ENCODE peak calls at places on chromosome 15, in ten cellular contexts. One of them, this sample, is unnamed.

GRCh38 chr15:80531388-80532184 is 127.4 kb downstream of the ARNT2 start:
- DNase-seq in activated CD4-positive, alpha-beta T cell treated with anti-CD3 and anti-CD28 coated beads, Interleukin-2, amount 50 U/mL, for 4 hours: no peak
- DNase-seq in activated CD8-positive, alpha-beta memory T cell treated with anti-CD3 and anti-CD28 coated beads for 24 hours: no peak
- DNase-seq in stimulated activated CD8-positive, alpha-beta memory T cell treated with anti-CD3 and anti-CD28 coated beads, Interleukin-2, amount 100 ng/mL, for 48 hours: no peak
- DNase-seq in fibroblast of mammary gland: no peak
- DNase-seq in PC-9: no peak
- DNase-seq in activated gamma-delta T cell treated with Interleukin-2 at 50 U/mL for 16 hours: no peak
- DNase-seq in ELR: no peak
- DNase-seq in T-helper 17 cell: no peak
- DNase-seq in fibroblast of gingiva: no peak
- DNase-seq in this sample: no peak

GRCh38 chr15:59410448-59410896 is 27.5 kb upstream of the FAM81A start:
- DNase-seq in activated CD4-positive, alpha-beta T cell treated with anti-CD3 and anti-CD28 coated beads, Interleukin-2, amount 50 U/mL, for 4 hours: no peak
- DNase-seq in activated CD8-positive, alpha-beta memory T cell treated with anti-CD3 and anti-CD28 coated beads for 24 hours: no peak
- DNase-seq in stimulated activated CD8-positive, alpha-beta memory T cell treated with anti-CD3 and anti-CD28 coated beads, Interleukin-2, amount 100 ng/mL, for 48 hours: no peak
- DNase-seq in fibroblast of mammary gland: peak
- DNase-seq in PC-9: no peak
- DNase-seq in activated gamma-delta T cell treated with Interleukin-2 at 50 U/mL for 16 hours: no peak
- DNase-seq in ELR: no peak
- DNase-seq in T-helper 17 cell: no peak
- DNase-seq in fibroblast of gingiva: no peak
- DNase-seq in this sample: peak

GRCh38 chr15:82021992-82022391 is 23.8 kb downstream of the MEX3B start:
- DNase-seq in activated CD4-positive, alpha-beta T cell treated with anti-CD3 and anti-CD28 coated beads, Interleukin-2, amount 50 U/mL, for 4 hours: no peak
- DNase-seq in activated CD8-positive, alpha-beta memory T cell treated with anti-CD3 and anti-CD28 coated beads for 24 hours: no peak
- DNase-seq in stimulated activated CD8-positive, alpha-beta memory T cell treated with anti-CD3 and anti-CD28 coated beads, Interleukin-2, amount 100 ng/mL, for 48 hours: no peak
- DNase-seq in fibroblast of mammary gland: peak
- DNase-seq in PC-9: no peak
- DNase-seq in activated gamma-delta T cell treated with Interleukin-2 at 50 U/mL for 16 hours: no peak
- DNase-seq in ELR: no peak
- DNase-seq in T-helper 17 cell: no peak
- DNase-seq in fibroblast of gingiva: no peak
- DNase-seq in this sample: no peak

GRCh38 chr15:48644827-48645557 is 517 bp downstream of the FBN1 start:
- DNase-seq in activated CD4-positive, alpha-beta T cell treated with anti-CD3 and anti-CD28 coated beads, Interleukin-2, amount 50 U/mL, for 4 hours: no peak
- DNase-seq in activated CD8-positive, alpha-beta memory T cell treated with anti-CD3 and anti-CD28 coated beads for 24 hours: peak
- DNase-seq in stimulated activated CD8-positive, alpha-beta memory T cell treated with anti-CD3 and anti-CD28 coated beads, Interleukin-2, amount 100 ng/mL, for 48 hours: no peak
- DNase-seq in fibroblast of mammary gland: peak
- DNase-seq in PC-9: peak
- DNase-seq in activated gamma-delta T cell treated with Interleukin-2 at 50 U/mL for 16 hours: no peak
- DNase-seq in ELR: peak
- DNase-seq in T-helper 17 cell: no peak
- DNase-seq in fibroblast of gingiva: peak
- DNase-seq in this sample: no peak

GRCh38 chr15:47035756-47036155 is 681.5 kb upstream of the SEMA6D start:
- DNase-seq in activated CD4-positive, alpha-beta T cell treated with anti-CD3 and anti-CD28 coated beads, Interleukin-2, amount 50 U/mL, for 4 hours: no peak
- DNase-seq in activated CD8-positive, alpha-beta memory T cell treated with anti-CD3 and anti-CD28 coated beads for 24 hours: no peak
- DNase-seq in stimulated activated CD8-positive, alpha-beta memory T cell treated with anti-CD3 and anti-CD28 coated beads, Interleukin-2, amount 100 ng/mL, for 48 hours: no peak
- DNase-seq in fibroblast of mammary gland: no peak
- DNase-seq in PC-9: no peak
- DNase-seq in activated gamma-delta T cell treated with Interleukin-2 at 50 U/mL for 16 hours: no peak
- DNase-seq in ELR: no peak
- DNase-seq in T-helper 17 cell: no peak
- DNase-seq in fibroblast of gingiva: no peak
- DNase-seq in this sample: no peak

GRCh38 chr15:60128000-60128376 is 123.9 kb downstream of the FOXB1 start:
- DNase-seq in activated CD4-positive, alpha-beta T cell treated with anti-CD3 and anti-CD28 coated beads, Interleukin-2, amount 50 U/mL, for 4 hours: no peak
- DNase-seq in activated CD8-positive, alpha-beta memory T cell treated with anti-CD3 and anti-CD28 coated beads for 24 hours: no peak
- DNase-seq in stimulated activated CD8-positive, alpha-beta memory T cell treated with anti-CD3 and anti-CD28 coated beads, Interleukin-2, amount 100 ng/mL, for 48 hours: no peak
- DNase-seq in fibroblast of mammary gland: peak
- DNase-seq in PC-9: no peak
- DNase-seq in activated gamma-delta T cell treated with Interleukin-2 at 50 U/mL for 16 hours: no peak
- DNase-seq in ELR: peak
- DNase-seq in T-helper 17 cell: no peak
- DNase-seq in fibroblast of gingiva: peak
- DNase-seq in this sample: no peak

GRCh38 chr15:69093614-69094013 is 66.8 kb upstream of the GLCE start:
- DNase-seq in activated CD4-positive, alpha-beta T cell treated with anti-CD3 and anti-CD28 coated beads, Interleukin-2, amount 50 U/mL, for 4 hours: no peak
- DNase-seq in activated CD8-positive, alpha-beta memory T cell treated with anti-CD3 and anti-CD28 coated beads for 24 hours: no peak
- DNase-seq in stimulated activated CD8-positive, alpha-beta memory T cell treated with anti-CD3 and anti-CD28 coated beads, Interleukin-2, amount 100 ng/mL, for 48 hours: no peak
- DNase-seq in fibroblast of mammary gland: no peak
- DNase-seq in PC-9: no peak
- DNase-seq in activated gamma-delta T cell treated with Interleukin-2 at 50 U/mL for 16 hours: no peak
- DNase-seq in ELR: no peak
- DNase-seq in T-helper 17 cell: no peak
- DNase-seq in fibroblast of gingiva: no peak
- DNase-seq in this sample: no peak

GRCh38 chr15:66186049-66186825 is 67.3 kb downstream of the MEGF11 start:
- DNase-seq in activated CD4-positive, alpha-beta T cell treated with anti-CD3 and anti-CD28 coated beads, Interleukin-2, amount 50 U/mL, for 4 hours: no peak
- DNase-seq in activated CD8-positive, alpha-beta memory T cell treated with anti-CD3 and anti-CD28 coated beads for 24 hours: no peak
- DNase-seq in stimulated activated CD8-positive, alpha-beta memory T cell treated with anti-CD3 and anti-CD28 coated beads, Interleukin-2, amount 100 ng/mL, for 48 hours: no peak
- DNase-seq in fibroblast of mammary gland: peak
- DNase-seq in PC-9: no peak
- DNase-seq in activated gamma-delta T cell treated with Interleukin-2 at 50 U/mL for 16 hours: no peak
- DNase-seq in ELR: no peak
- DNase-seq in T-helper 17 cell: no peak
- DNase-seq in fibroblast of gingiva: peak
- DNase-seq in this sample: no peak

GRCh38 chr15:89898628-89899302 is 5.0 kb upstream of the AP3S2 start:
- DNase-seq in activated CD4-positive, alpha-beta T cell treated with anti-CD3 and anti-CD28 coated beads, Interleukin-2, amount 50 U/mL, for 4 hours: peak
- DNase-seq in activated CD8-positive, alpha-beta memory T cell treated with anti-CD3 and anti-CD28 coated beads for 24 hours: no peak
- DNase-seq in stimulated activated CD8-positive, alpha-beta memory T cell treated with anti-CD3 and anti-CD28 coated beads, Interleukin-2, amount 100 ng/mL, for 48 hours: no peak
- DNase-seq in fibroblast of mammary gland: peak
- DNase-seq in PC-9: peak
- DNase-seq in activated gamma-delta T cell treated with Interleukin-2 at 50 U/mL for 16 hours: peak
- DNase-seq in ELR: peak
- DNase-seq in T-helper 17 cell: peak
- DNase-seq in fibroblast of gingiva: peak
- DNase-seq in this sample: peak

GRCh38 chr15:99435761-99436346 is 129.9 kb upstream of the MEF2A start:
- DNase-seq in activated CD4-positive, alpha-beta T cell treated with anti-CD3 and anti-CD28 coated beads, Interleukin-2, amount 50 U/mL, for 4 hours: no peak
- DNase-seq in activated CD8-positive, alpha-beta memory T cell treated with anti-CD3 and anti-CD28 coated beads for 24 hours: peak
- DNase-seq in stimulated activated CD8-positive, alpha-beta memory T cell treated with anti-CD3 and anti-CD28 coated beads, Interleukin-2, amount 100 ng/mL, for 48 hours: no peak
- DNase-seq in fibroblast of mammary gland: no peak
- DNase-seq in PC-9: no peak
- DNase-seq in activated gamma-delta T cell treated with Interleukin-2 at 50 U/mL for 16 hours: peak
- DNase-seq in ELR: no peak
- DNase-seq in T-helper 17 cell: no peak
- DNase-seq in fibroblast of gingiva: no peak
- DNase-seq in this sample: no peak

GRCh38 chr15:48565560-48566482 is 79.7 kb downstream of the FBN1 start:
- DNase-seq in activated CD4-positive, alpha-beta T cell treated with anti-CD3 and anti-CD28 coated beads, Interleukin-2, amount 50 U/mL, for 4 hours: no peak
- DNase-seq in activated CD8-positive, alpha-beta memory T cell treated with anti-CD3 and anti-CD28 coated beads for 24 hours: no peak
- DNase-seq in stimulated activated CD8-positive, alpha-beta memory T cell treated with anti-CD3 and anti-CD28 coated beads, Interleukin-2, amount 100 ng/mL, for 48 hours: no peak
- DNase-seq in fibroblast of mammary gland: peak
- DNase-seq in PC-9: peak
- DNase-seq in activated gamma-delta T cell treated with Interleukin-2 at 50 U/mL for 16 hours: no peak
- DNase-seq in ELR: peak
- DNase-seq in T-helper 17 cell: no peak
- DNase-seq in fibroblast of gingiva: peak
- DNase-seq in this sample: no peak

GRCh38 chr15:33125883-33126535 is 68.5 kb downstream of the FMN1 start:
- DNase-seq in activated CD4-positive, alpha-beta T cell treated with anti-CD3 and anti-CD28 coated beads, Interleukin-2, amount 50 U/mL, for 4 hours: no peak
- DNase-seq in activated CD8-positive, alpha-beta memory T cell treated with anti-CD3 and anti-CD28 coated beads for 24 hours: no peak
- DNase-seq in stimulated activated CD8-positive, alpha-beta memory T cell treated with anti-CD3 and anti-CD28 coated beads, Interleukin-2, amount 100 ng/mL, for 48 hours: no peak
- DNase-seq in fibroblast of mammary gland: no peak
- DNase-seq in PC-9: no peak
- DNase-seq in activated gamma-delta T cell treated with Interleukin-2 at 50 U/mL for 16 hours: no peak
- DNase-seq in ELR: no peak
- DNase-seq in T-helper 17 cell: no peak
- DNase-seq in fibroblast of gingiva: no peak
- DNase-seq in this sample: no peak

GRCh38 chr15:83559310-83559966 is 94.5 kb upstream of the ADAMTSL3 start:
- DNase-seq in activated CD4-positive, alpha-beta T cell treated with anti-CD3 and anti-CD28 coated beads, Interleukin-2, amount 50 U/mL, for 4 hours: peak
- DNase-seq in activated CD8-positive, alpha-beta memory T cell treated with anti-CD3 and anti-CD28 coated beads for 24 hours: peak
- DNase-seq in stimulated activated CD8-positive, alpha-beta memory T cell treated with anti-CD3 and anti-CD28 coated beads, Interleukin-2, amount 100 ng/mL, for 48 hours: peak
- DNase-seq in fibroblast of mammary gland: peak
- DNase-seq in PC-9: peak
- DNase-seq in activated gamma-delta T cell treated with Interleukin-2 at 50 U/mL for 16 hours: peak
- DNase-seq in ELR: peak
- DNase-seq in T-helper 17 cell: no peak
- DNase-seq in fibroblast of gingiva: peak
- DNase-seq in this sample: peak

GRCh38 chr15:67741313-67741712 is 84.0 kb upstream of the SKOR1 start:
- DNase-seq in activated CD4-positive, alpha-beta T cell treated with anti-CD3 and anti-CD28 coated beads, Interleukin-2, amount 50 U/mL, for 4 hours: no peak
- DNase-seq in activated CD8-positive, alpha-beta memory T cell treated with anti-CD3 and anti-CD28 coated beads for 24 hours: no peak
- DNase-seq in stimulated activated CD8-positive, alpha-beta memory T cell treated with anti-CD3 and anti-CD28 coated beads, Interleukin-2, amount 100 ng/mL, for 48 hours: no peak
- DNase-seq in fibroblast of mammary gland: peak
- DNase-seq in PC-9: no peak
- DNase-seq in activated gamma-delta T cell treated with Interleukin-2 at 50 U/mL for 16 hours: no peak
- DNase-seq in ELR: peak
- DNase-seq in T-helper 17 cell: no peak
- DNase-seq in fibroblast of gingiva: no peak
- DNase-seq in this sample: peak

GRCh38 chr15:70279096-70279495 is 181.4 kb upstream of the TLE3 start:
- DNase-seq in activated CD4-positive, alpha-beta T cell treated with anti-CD3 and anti-CD28 coated beads, Interleukin-2, amount 50 U/mL, for 4 hours: no peak
- DNase-seq in activated CD8-positive, alpha-beta memory T cell treated with anti-CD3 and anti-CD28 coated beads for 24 hours: no peak
- DNase-seq in stimulated activated CD8-positive, alpha-beta memory T cell treated with anti-CD3 and anti-CD28 coated beads, Interleukin-2, amount 100 ng/mL, for 48 hours: no peak
- DNase-seq in fibroblast of mammary gland: no peak
- DNase-seq in PC-9: no peak
- DNase-seq in activated gamma-delta T cell treated with Interleukin-2 at 50 U/mL for 16 hours: no peak
- DNase-seq in ELR: no peak
- DNase-seq in T-helper 17 cell: no peak
- DNase-seq in fibroblast of gingiva: no peak
- DNase-seq in this sample: no peak

GRCh38 chr15:62742409-62743171 is 300.0 kb upstream of the TPM1 start:
- DNase-seq in activated CD4-positive, alpha-beta T cell treated with anti-CD3 and anti-CD28 coated beads, Interleukin-2, amount 50 U/mL, for 4 hours: peak
- DNase-seq in activated CD8-positive, alpha-beta memory T cell treated with anti-CD3 and anti-CD28 coated beads for 24 hours: no peak
- DNase-seq in stimulated activated CD8-positive, alpha-beta memory T cell treated with anti-CD3 and anti-CD28 coated beads, Interleukin-2, amount 100 ng/mL, for 48 hours: peak
- DNase-seq in fibroblast of mammary gland: peak
- DNase-seq in PC-9: peak
- DNase-seq in activated gamma-delta T cell treated with Interleukin-2 at 50 U/mL for 16 hours: peak
- DNase-seq in ELR: peak
- DNase-seq in T-helper 17 cell: no peak
- DNase-seq in fibroblast of gingiva: peak
- DNase-seq in this sample: peak

GRCh38 chr15:40793216-40793989 is 13.5 kb upstream of the ZFYVE19 start:
- DNase-seq in activated CD4-positive, alpha-beta T cell treated with anti-CD3 and anti-CD28 coated beads, Interleukin-2, amount 50 U/mL, for 4 hours: no peak
- DNase-seq in activated CD8-positive, alpha-beta memory T cell treated with anti-CD3 and anti-CD28 coated beads for 24 hours: no peak
- DNase-seq in stimulated activated CD8-positive, alpha-beta memory T cell treated with anti-CD3 and anti-CD28 coated beads, Interleukin-2, amount 100 ng/mL, for 48 hours: no peak
- DNase-seq in fibroblast of mammary gland: peak
- DNase-seq in PC-9: peak
- DNase-seq in activated gamma-delta T cell treated with Interleukin-2 at 50 U/mL for 16 hours: no peak
- DNase-seq in ELR: peak
- DNase-seq in T-helper 17 cell: no peak
- DNase-seq in fibroblast of gingiva: peak
- DNase-seq in this sample: no peak

GRCh38 chr15:71296032-71296686 is 180.9 kb downstream of the THSD4 start:
- DNase-seq in activated CD4-positive, alpha-beta T cell treated with anti-CD3 and anti-CD28 coated beads, Interleukin-2, amount 50 U/mL, for 4 hours: no peak
- DNase-seq in activated CD8-positive, alpha-beta memory T cell treated with anti-CD3 and anti-CD28 coated beads for 24 hours: no peak
- DNase-seq in stimulated activated CD8-positive, alpha-beta memory T cell treated with anti-CD3 and anti-CD28 coated beads, Interleukin-2, amount 100 ng/mL, for 48 hours: no peak
- DNase-seq in fibroblast of mammary gland: peak
- DNase-seq in PC-9: peak
- DNase-seq in activated gamma-delta T cell treated with Interleukin-2 at 50 U/mL for 16 hours: no peak
- DNase-seq in ELR: peak
- DNase-seq in T-helper 17 cell: no peak
- DNase-seq in fibroblast of gingiva: peak
- DNase-seq in this sample: no peak

GRCh38 chr15:92958105-92958504 is 58.0 kb downstream of the CHD2 start:
- DNase-seq in activated CD4-positive, alpha-beta T cell treated with anti-CD3 and anti-CD28 coated beads, Interleukin-2, amount 50 U/mL, for 4 hours: peak
- DNase-seq in activated CD8-positive, alpha-beta memory T cell treated with anti-CD3 and anti-CD28 coated beads for 24 hours: no peak
- DNase-seq in stimulated activated CD8-positive, alpha-beta memory T cell treated with anti-CD3 and anti-CD28 coated beads, Interleukin-2, amount 100 ng/mL, for 48 hours: peak
- DNase-seq in fibroblast of mammary gland: peak
- DNase-seq in PC-9: no peak
- DNase-seq in activated gamma-delta T cell treated with Interleukin-2 at 50 U/mL for 16 hours: peak
- DNase-seq in ELR: peak
- DNase-seq in T-helper 17 cell: peak
- DNase-seq in fibroblast of gingiva: peak
- DNase-seq in this sample: no peak

GRCh38 chr15:101504866-101505609 is 15.5 kb upstream of the PCSK6 start:
- DNase-seq in activated CD4-positive, alpha-beta T cell treated with anti-CD3 and anti-CD28 coated beads, Interleukin-2, amount 50 U/mL, for 4 hours: no peak
- DNase-seq in activated CD8-positive, alpha-beta memory T cell treated with anti-CD3 and anti-CD28 coated beads for 24 hours: no peak
- DNase-seq in stimulated activated CD8-positive, alpha-beta memory T cell treated with anti-CD3 and anti-CD28 coated beads, Interleukin-2, amount 100 ng/mL, for 48 hours: no peak
- DNase-seq in fibroblast of mammary gland: no peak
- DNase-seq in PC-9: no peak
- DNase-seq in activated gamma-delta T cell treated with Interleukin-2 at 50 U/mL for 16 hours: no peak
- DNase-seq in ELR: peak
- DNase-seq in T-helper 17 cell: no peak
- DNase-seq in fibroblast of gingiva: no peak
- DNase-seq in this sample: no peak

GRCh38 chr15:33293619-33294309 is 17.0 kb upstream of the RYR3 start:
- DNase-seq in activated CD4-positive, alpha-beta T cell treated with anti-CD3 and anti-CD28 coated beads, Interleukin-2, amount 50 U/mL, for 4 hours: no peak
- DNase-seq in activated CD8-positive, alpha-beta memory T cell treated with anti-CD3 and anti-CD28 coated beads for 24 hours: no peak
- DNase-seq in stimulated activated CD8-positive, alpha-beta memory T cell treated with anti-CD3 and anti-CD28 coated beads, Interleukin-2, amount 100 ng/mL, for 48 hours: no peak
- DNase-seq in fibroblast of mammary gland: peak
- DNase-seq in PC-9: peak
- DNase-seq in activated gamma-delta T cell treated with Interleukin-2 at 50 U/mL for 16 hours: no peak
- DNase-seq in ELR: peak
- DNase-seq in T-helper 17 cell: no peak
- DNase-seq in fibroblast of gingiva: peak
- DNase-seq in this sample: no peak

GRCh38 chr15:28128036-28128435 is 28.9 kb upstream of the OCA2 start:
- DNase-seq in activated CD4-positive, alpha-beta T cell treated with anti-CD3 and anti-CD28 coated beads, Interleukin-2, amount 50 U/mL, for 4 hours: no peak
- DNase-seq in activated CD8-positive, alpha-beta memory T cell treated with anti-CD3 and anti-CD28 coated beads for 24 hours: no peak
- DNase-seq in stimulated activated CD8-positive, alpha-beta memory T cell treated with anti-CD3 and anti-CD28 coated beads, Interleukin-2, amount 100 ng/mL, for 48 hours: no peak
- DNase-seq in fibroblast of mammary gland: no peak
- DNase-seq in PC-9: no peak
- DNase-seq in activated gamma-delta T cell treated with Interleukin-2 at 50 U/mL for 16 hours: no peak
- DNase-seq in ELR: no peak
- DNase-seq in T-helper 17 cell: no peak
- DNase-seq in fibroblast of gingiva: peak
- DNase-seq in this sample: peak

GRCh38 chr15:84633311-84634227 is 20.5 kb downstream of the WDR73 start:
- DNase-seq in activated CD4-positive, alpha-beta T cell treated with anti-CD3 and anti-CD28 coated beads, Interleukin-2, amount 50 U/mL, for 4 hours: peak
- DNase-seq in activated CD8-positive, alpha-beta memory T cell treated with anti-CD3 and anti-CD28 coated beads for 24 hours: peak
- DNase-seq in stimulated activated CD8-positive, alpha-beta memory T cell treated with anti-CD3 and anti-CD28 coated beads, Interleukin-2, amount 100 ng/mL, for 48 hours: peak
- DNase-seq in fibroblast of mammary gland: peak
- DNase-seq in PC-9: peak
- DNase-seq in activated gamma-delta T cell treated with Interleukin-2 at 50 U/mL for 16 hours: peak
- DNase-seq in ELR: peak
- DNase-seq in T-helper 17 cell: peak
- DNase-seq in fibroblast of gingiva: peak
- DNase-seq in this sample: peak

GRCh38 chr15:78197632-78198031 is 36.7 kb downstream of the ACSBG1 start:
- DNase-seq in activated CD4-positive, alpha-beta T cell treated with anti-CD3 and anti-CD28 coated beads, Interleukin-2, amount 50 U/mL, for 4 hours: no peak
- DNase-seq in activated CD8-positive, alpha-beta memory T cell treated with anti-CD3 and anti-CD28 coated beads for 24 hours: no peak
- DNase-seq in stimulated activated CD8-positive, alpha-beta memory T cell treated with anti-CD3 and anti-CD28 coated beads, Interleukin-2, amount 100 ng/mL, for 48 hours: no peak
- DNase-seq in fibroblast of mammary gland: no peak
- DNase-seq in PC-9: no peak
- DNase-seq in activated gamma-delta T cell treated with Interleukin-2 at 50 U/mL for 16 hours: no peak
- DNase-seq in ELR: no peak
- DNase-seq in T-helper 17 cell: no peak
- DNase-seq in fibroblast of gingiva: no peak
- DNase-seq in this sample: no peak

This sample was measured in MV-4-11.